ENCODE peak calls at places on chromosomes 6 and 20, in six cellular contexts. F is H1, T is neuronal stem cell, N is H9, B is trophoblast cell, R is mesenchymal stem cell. W is an unnamed sample.

GRCh38 chr6:49556429-49556837 is 6.0 kb downstream of the C6orf141 start:
- DNase-seq in F (no peak), T (no peak), N (no peak), B (peak), R (peak), W (peak)

GRCh38 chr6:72635636-72636035 is 13.8 kb downstream of the KCNQ5 start:
- DNase-seq in F (no peak), T (no peak), N (no peak), B (no peak), R (no peak), W (no peak)

GRCh38 chr6:25050356-25050755 is 114.6 kb upstream of the RIPOR2 start:
- DNase-seq in F (no peak), T (no peak), N (no peak), B (peak), R (peak), W (peak)

GRCh38 chr20:53224851-53225250 is 252.7 kb downstream of the TSHZ2 start:
- DNase-seq in F (no peak), T (no peak), N (no peak), B (no peak), R (peak), W (peak)

GRCh38 chr20:61929561-61929960 is 136.1 kb downstream of the TAF4 start:
- DNase-seq in F (no peak), T (no peak), N (no peak), B (no peak), R (no peak), W (no peak)

GRCh38 chr6:42028234-42029061 is 21.9 kb upstream of the TAF8 start:
- DNase-seq in F (no peak), T (no peak), N (no peak), B (peak), R (peak), W (peak)

GRCh38 chr6:84062519-84063154 is 29.1 kb downstream of the MRAP2 start:
- DNase-seq in F (no peak), T (no peak), N (no peak), B (no peak), R (no peak), W (no peak)

GRCh38 chr6:34791164-34791841 is 580 bp upstream of the BLTP3A start:
- DNase-seq in F (peak), T (peak), N (peak), B (no peak), R (peak), W (peak)

GRCh38 chr6:41651246-41651961 is 13.1 kb downstream of the MDFI start:
- DNase-seq in F (no peak), T (no peak), N (no peak), B (no peak), R (no peak), W (no peak)

GRCh38 chr20:5636127-5636520 is 114.1 kb upstream of the SHLD1 start:
- DNase-seq in F (no peak), T (no peak), N (no peak), B (peak), R (no peak), W (no peak)

GRCh38 chr6:34095741-34096140 is 50.1 kb downstream of the GRM4 start:
- DNase-seq in F (no peak), T (no peak), N (no peak), B (no peak), R (no peak), W (no peak)

GRCh38 chr6:82957171-82957894 is 108.3 kb downstream of the UBE3D start:
- DNase-seq in F (no peak), T (no peak), N (no peak), B (peak), R (peak), W (peak)

GRCh38 chr6:113853252-113853651 is 3.9 kb upstream of the MARCKS start:
- DNase-seq in F (no peak), T (no peak), N (no peak), B (no peak), R (no peak), W (no peak)

GRCh38 chr6:149544646-149545257 is 1.1 kb downstream of the PPIL4 start:
- DNase-seq in F (no peak), T (no peak), N (no peak), B (peak), R (no peak), W (no peak)

GRCh38 chr6:50087231-50087954 is 37.7 kb upstream of the DEFB112 start:
- DNase-seq in F (no peak), T (no peak), N (no peak), B (peak), R (peak), W (peak)

GRCh38 chr6:47090881-47091280 is 48.7 kb upstream of the ADGRF1 start:
- DNase-seq in F (no peak), T (no peak), N (no peak), B (no peak), R (no peak), W (no peak)

GRCh38 chr20:208937-209566 is 18.0 kb upstream of the DEFB129 start:
- DNase-seq in F (no peak), T (no peak), N (no peak), B (peak), R (peak), W (peak)

GRCh38 chr6:85452441-85452881 is 2.6 kb downstream of the NT5E start:
- DNase-seq in F (no peak), T (no peak), N (no peak), B (no peak), R (peak), W (peak)

GRCh38 chr6:422423-423061 is 31.0 kb downstream of the IRF4 start:
- DNase-seq in F (no peak), T (no peak), N (no peak), B (peak), R (peak), W (peak)

GRCh38 chr20:13492001-13492480 is 146.7 kb downstream of the TASP1 start:
- DNase-seq in F (no peak), T (peak), N (peak), B (peak), R (peak), W (peak)

GRCh38 chr6:70738028-70738427 is 70.3 kb downstream of the SMAP1 start:
- DNase-seq in F (no peak), T (no peak), N (no peak), B (no peak), R (no peak), W (peak)

DNA sequence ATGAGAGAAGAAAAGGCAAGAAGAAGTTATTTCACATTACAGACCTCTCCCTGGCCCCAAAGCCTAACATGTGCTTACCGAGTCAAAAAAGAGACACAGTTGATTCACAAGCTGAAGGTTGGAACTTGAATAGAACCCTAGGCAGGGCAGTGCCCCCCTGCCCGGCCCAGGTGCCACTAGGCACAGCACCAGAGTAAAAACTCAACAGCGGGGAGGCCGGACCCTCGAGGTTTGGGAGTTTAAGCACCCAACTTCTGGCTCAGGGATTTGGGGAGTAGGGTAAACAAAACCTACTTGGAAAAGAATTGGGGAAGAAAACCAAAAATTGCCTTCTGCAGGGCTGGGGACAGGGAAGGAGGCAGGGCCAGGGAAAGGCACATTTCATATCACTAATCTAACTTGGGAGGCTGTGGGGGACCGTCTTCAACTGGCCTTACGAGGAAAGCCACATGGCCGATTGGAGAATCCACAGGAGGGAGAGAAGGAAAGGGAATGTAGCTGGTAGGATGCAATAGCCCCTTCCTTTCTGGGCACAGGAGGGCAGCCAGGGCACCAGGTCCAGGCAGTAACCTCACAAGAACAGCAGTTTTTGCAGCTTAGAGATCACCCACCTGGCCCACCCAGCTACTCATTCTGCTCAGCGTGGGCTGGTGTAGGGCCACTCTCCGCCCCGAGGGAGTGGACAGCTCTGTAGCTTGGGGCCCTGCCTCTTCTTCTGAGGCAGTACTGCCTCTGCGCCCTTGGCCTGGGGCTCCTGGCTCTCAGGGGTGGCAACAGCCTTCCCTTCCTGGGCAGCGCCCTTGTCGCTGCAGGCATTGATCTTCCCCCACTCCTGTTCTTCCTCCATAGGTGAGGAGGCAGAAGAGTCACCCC is 1.8 kb upstream of the HEBP2 start:
- DNase-seq in F (peak), T (no peak), N (no peak), B (no peak), R (no peak), W (no peak)
- H2AK5ac ChIP-seq in F (peak), T (no peak), N (no peak), B (no peak), R (no peak), W (peak)

GRCh38 chr6:27168108-27168507 is 79.4 kb upstream of the PRSS16 start:
- DNase-seq in F (no peak), T (no peak), N (no peak), B (no peak), R (peak), W (peak)
- H2AFZ ChIP-seq in F (no peak), T (no peak), N (no peak), B (no peak), R (no peak), W (no peak)

GRCh38 chr6:167944130-167944529 is 53.3 kb upstream of the KIF25 start:
- DNase-seq in F (no peak), T (no peak), N (no peak), B (no peak), R (no peak), W (no peak)
- H2AK5ac ChIP-seq in F (no peak), T (no peak), N (no peak), B (no peak), R (peak), W (no peak)

GRCh38 chr6:5466459-5466858 is 205.1 kb downstream of the FARS2 start:
- DNase-seq in F (no peak), T (no peak), N (no peak), B (no peak), R (peak), W (peak)
- H2AFZ ChIP-seq in F (no peak), T (no peak), N (no peak), B (no peak), R (no peak), W (no peak)

GRCh38 chr6:38185752-38186151 is 366.2 kb downstream of the ZFAND3 start:
- DNase-seq in F (no peak), T (no peak), N (no peak), B (no peak), R (no peak), W (no peak)

GRCh38 chr6:38185244-38185643 is 365.7 kb downstream of the ZFAND3 start:
- DNase-seq in F (no peak), T (no peak), N (no peak), B (no peak), R (no peak), W (no peak)

GRCh38 chr6:38187285-38187684 is 367.8 kb downstream of the ZFAND3 start:
- DNase-seq in F (no peak), T (no peak), N (peak), B (no peak), R (no peak), W (no peak)

GRCh38 chr6:38188677-38189335 is 369.3 kb downstream of the ZFAND3 start:
- DNase-seq in F (no peak), T (no peak), N (no peak), B (no peak), R (no peak), W (no peak)

GRCh38 chr6:38187688-38188590 is 368.4 kb downstream of the ZFAND3 start:
- DNase-seq in F (peak), T (no peak), N (peak), B (no peak), R (no peak), W (no peak)
- H2AK5ac ChIP-seq in F (no peak), T (peak), N (no peak), B (no peak), R (no peak), W (no peak)

GRCh38 chr20:57865266-57865665 is 155.5 kb upstream of the PMEPA1 start:
- DNase-seq in F (no peak), T (no peak), N (no peak), B (no peak), R (no peak), W (no peak)
- H2AFZ ChIP-seq in F (no peak), T (no peak), N (no peak), B (no peak), R (no peak), W (no peak)

W was measured in IMR-90.